ENCODE peak calls at places on chromosomes 2 and 18, in six cellular contexts. One of them, this sample, is unnamed.

GRCh38 chr18:75818336-75818735 is 390.8 kb upstream of the SMIM21 start:
- DNase-seq in omental fat pad: no peak
- DNase-seq in foreskin fibroblast: no peak
- DNase-seq in RWPE1: no peak
- DNase-seq in GM20000: no peak
- DNase-seq in astrocyte: no peak
- DNase-seq in this sample: no peak

GRCh38 chr2:201642086-201642578 is 1.2 kb downstream of the TMEM237 start:
- DNase-seq in omental fat pad: no peak
- DNase-seq in foreskin fibroblast: no peak
- DNase-seq in RWPE1: no peak
- DNase-seq in GM20000: no peak
- DNase-seq in astrocyte: no peak
- DNase-seq in this sample: no peak

GRCh38 chr2:25960920-25961319 is 21.4 kb downstream of the KIF3C start:
- DNase-seq in omental fat pad: no peak
- DNase-seq in foreskin fibroblast: peak
- DNase-seq in RWPE1: peak
- DNase-seq in GM20000: no peak
- DNase-seq in astrocyte: no peak
- DNase-seq in this sample: no peak

GRCh38 chr2:169983506-169983905 is 156.3 kb downstream of the UBR3 start:
- DNase-seq in omental fat pad: no peak
- DNase-seq in foreskin fibroblast: no peak
- DNase-seq in RWPE1: no peak
- DNase-seq in GM20000: no peak
- DNase-seq in astrocyte: no peak
- DNase-seq in this sample: no peak

GRCh38 chr2:139177041-139177440 is 396.9 kb upstream of the NXPH2 start:
- DNase-seq in omental fat pad: no peak
- DNase-seq in foreskin fibroblast: no peak
- DNase-seq in RWPE1: no peak
- DNase-seq in GM20000: no peak
- DNase-seq in astrocyte: no peak
- DNase-seq in this sample: no peak

GRCh38 chr2:177265386-177265690 is 811 bp upstream of the NFE2L2 start:
- DNase-seq in omental fat pad: no peak
- DNase-seq in foreskin fibroblast: peak
- DNase-seq in RWPE1: no peak
- DNase-seq in GM20000: no peak
- DNase-seq in astrocyte: no peak
- DNase-seq in this sample: no peak

GRCh38 chr2:138042311-138042710 is 78.0 kb downstream of the HNMT start:
- DNase-seq in omental fat pad: no peak
- DNase-seq in foreskin fibroblast: no peak
- DNase-seq in RWPE1: no peak
- DNase-seq in GM20000: no peak
- DNase-seq in astrocyte: no peak
- DNase-seq in this sample: no peak

GRCh38 chr18:79657342-79657996 is 22.1 kb upstream of the CTDP1 start:
- DNase-seq in omental fat pad: no peak
- DNase-seq in foreskin fibroblast: no peak
- DNase-seq in RWPE1: no peak
- DNase-seq in GM20000: no peak
- DNase-seq in astrocyte: no peak
- DNase-seq in this sample: peak

GRCh38 chr2:218854860-218855259 is 4.7 kb upstream of the WNT6 start:
- DNase-seq in omental fat pad: no peak
- DNase-seq in foreskin fibroblast: no peak
- DNase-seq in RWPE1: no peak
- DNase-seq in GM20000: no peak
- DNase-seq in astrocyte: no peak
- DNase-seq in this sample: no peak

GRCh38 chr2:157229572-157229971 is 27.9 kb upstream of the GALNT5 start:
- DNase-seq in omental fat pad: no peak
- DNase-seq in foreskin fibroblast: peak
- DNase-seq in RWPE1: no peak
- DNase-seq in GM20000: no peak
- DNase-seq in astrocyte: peak
- DNase-seq in this sample: no peak

GRCh38 chr2:231398585-231398984 is 3.1 kb downstream of the B3GNT7 start:
- DNase-seq in omental fat pad: no peak
- DNase-seq in foreskin fibroblast: no peak
- DNase-seq in RWPE1: no peak
- DNase-seq in GM20000: no peak
- DNase-seq in astrocyte: no peak
- DNase-seq in this sample: no peak

GRCh38 chr2:202135111-202135874 is 62.2 kb downstream of the KIAA2012 start:
- DNase-seq in omental fat pad: peak
- DNase-seq in foreskin fibroblast: peak
- DNase-seq in RWPE1: no peak
- DNase-seq in GM20000: no peak
- DNase-seq in astrocyte: peak
- DNase-seq in this sample: no peak

GRCh38 chr2:45652090-45653050 is 895 bp downstream of the PRKCE start:
- DNase-seq in omental fat pad: no peak
- DNase-seq in foreskin fibroblast: peak
- DNase-seq in RWPE1: no peak
- DNase-seq in GM20000: no peak
- DNase-seq in astrocyte: peak
- DNase-seq in this sample: peak

GRCh38 chr2:168350380-168350779 is 103.0 kb upstream of the STK39 start:
- DNase-seq in omental fat pad: no peak
- DNase-seq in foreskin fibroblast: no peak
- DNase-seq in RWPE1: no peak
- DNase-seq in GM20000: no peak
- DNase-seq in astrocyte: no peak
- DNase-seq in this sample: no peak

GRCh38 chr18:47285456-47285855 is 34.0 kb upstream of the SKOR2 start:
- DNase-seq in omental fat pad: no peak
- DNase-seq in foreskin fibroblast: no peak
- DNase-seq in RWPE1: no peak
- DNase-seq in GM20000: no peak
- DNase-seq in astrocyte: no peak
- DNase-seq in this sample: no peak

GRCh38 chr2:230658877-230659652 is 53.6 kb upstream of the CAB39 start:
- DNase-seq in omental fat pad: no peak
- DNase-seq in foreskin fibroblast: no peak
- DNase-seq in RWPE1: no peak
- DNase-seq in GM20000: peak
- DNase-seq in astrocyte: no peak
- DNase-seq in this sample: no peak

GRCh38 chr2:30915485-30915884 is 108.2 kb upstream of the CAPN13 start:
- DNase-seq in omental fat pad: no peak
- DNase-seq in foreskin fibroblast: no peak
- DNase-seq in RWPE1: no peak
- DNase-seq in GM20000: no peak
- DNase-seq in astrocyte: no peak
- DNase-seq in this sample: peak

GRCh38 chr2:6896930-6897759 is 19.6 kb downstream of the RSAD2 start:
- DNase-seq in omental fat pad: no peak
- DNase-seq in foreskin fibroblast: peak
- DNase-seq in RWPE1: no peak
- DNase-seq in GM20000: no peak
- DNase-seq in astrocyte: peak
- DNase-seq in this sample: no peak

GRCh38 chr2:42784204-42784880 is 8.0 kb downstream of the HAAO start:
- DNase-seq in omental fat pad: no peak
- DNase-seq in foreskin fibroblast: no peak
- DNase-seq in RWPE1: no peak
- DNase-seq in GM20000: no peak
- DNase-seq in astrocyte: no peak
- DNase-seq in this sample: no peak

GRCh38 chr2:222714361-222715256 is 43.2 kb downstream of the MOGAT1 start:
- DNase-seq in omental fat pad: no peak
- DNase-seq in foreskin fibroblast: no peak
- DNase-seq in RWPE1: no peak
- DNase-seq in GM20000: no peak
- DNase-seq in astrocyte: peak
- DNase-seq in this sample: no peak

GRCh38 chr2:120431386-120432292 is 85.7 kb downstream of the INHBB start:
- DNase-seq in omental fat pad: no peak
- DNase-seq in foreskin fibroblast: no peak
- DNase-seq in RWPE1: no peak
- DNase-seq in GM20000: no peak
- DNase-seq in astrocyte: no peak
- DNase-seq in this sample: no peak

GRCh38 chr2:220228310-220229006 is 601.0 kb downstream of the SLC4A3 start:
- DNase-seq in omental fat pad: no peak
- DNase-seq in foreskin fibroblast: peak
- DNase-seq in RWPE1: peak
- DNase-seq in GM20000: no peak
- DNase-seq in astrocyte: peak
- DNase-seq in this sample: no peak

GRCh38 chr2:207408086-207408794 is 121.5 kb upstream of the CREB1 start:
- DNase-seq in omental fat pad: no peak
- DNase-seq in foreskin fibroblast: peak
- DNase-seq in RWPE1: peak
- DNase-seq in GM20000: no peak
- DNase-seq in astrocyte: no peak
- DNase-seq in this sample: no peak

GRCh38 chr2:102975996-102976636 is 214.3 kb downstream of the TMEM182 start:
- DNase-seq in omental fat pad: no peak
- DNase-seq in foreskin fibroblast: no peak
- DNase-seq in RWPE1: peak
- DNase-seq in GM20000: peak
- DNase-seq in astrocyte: peak
- DNase-seq in this sample: peak
- TF ChIP-seq CTCF in omental fat pad: no peak
- TF ChIP-seq CTCF in foreskin fibroblast: no peak
- TF ChIP-seq CTCF in RWPE1: peak
- TF ChIP-seq CTCF in GM20000: no peak
- TF ChIP-seq CTCF in astrocyte: peak
- TF ChIP-seq CTCF in this sample: peak

GRCh38 chr2:172674034-172674967 is 61.3 kb upstream of the RAPGEF4 start:
- DNase-seq in omental fat pad: no peak
- DNase-seq in foreskin fibroblast: no peak
- DNase-seq in RWPE1: no peak
- DNase-seq in GM20000: peak
- DNase-seq in astrocyte: no peak
- DNase-seq in this sample: peak
- TF ChIP-seq CTCF in omental fat pad: no peak
- TF ChIP-seq CTCF in foreskin fibroblast: peak
- TF ChIP-seq CTCF in RWPE1: no peak
- TF ChIP-seq CTCF in GM20000: peak
- TF ChIP-seq CTCF in astrocyte: peak
- TF ChIP-seq CTCF in this sample: peak

DNA sequence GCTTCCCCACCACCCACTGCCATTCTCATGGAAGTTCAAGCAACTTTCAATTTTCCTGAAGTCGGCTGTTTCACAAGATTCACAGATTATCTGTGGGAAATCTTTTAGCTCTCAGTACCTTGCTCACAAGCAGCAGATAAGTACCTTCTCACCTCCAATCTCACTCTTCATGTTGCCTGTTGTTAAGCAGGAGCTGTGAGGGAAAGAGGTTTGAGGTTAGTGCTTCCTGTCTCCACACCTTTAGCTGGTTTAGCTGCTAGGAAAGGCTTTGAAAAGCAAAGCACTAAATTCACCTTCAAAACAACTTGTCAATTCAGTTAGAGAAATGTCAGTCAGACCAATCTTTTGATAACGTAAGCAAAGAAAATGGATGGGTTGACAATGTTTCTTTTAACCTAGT is 13.6 kb downstream of the CD28 start:
- DNase-seq in omental fat pad: no peak
- DNase-seq in foreskin fibroblast: no peak
- DNase-seq in RWPE1: no peak
- DNase-seq in GM20000: no peak
- DNase-seq in astrocyte: no peak
- DNase-seq in this sample: no peak
- TF ChIP-seq CTCF in omental fat pad: no peak
- TF ChIP-seq CTCF in foreskin fibroblast: no peak
- TF ChIP-seq CTCF in RWPE1: no peak
- TF ChIP-seq CTCF in GM20000: no peak
- TF ChIP-seq CTCF in astrocyte: no peak
- TF ChIP-seq CTCF in this sample: no peak

DNA sequence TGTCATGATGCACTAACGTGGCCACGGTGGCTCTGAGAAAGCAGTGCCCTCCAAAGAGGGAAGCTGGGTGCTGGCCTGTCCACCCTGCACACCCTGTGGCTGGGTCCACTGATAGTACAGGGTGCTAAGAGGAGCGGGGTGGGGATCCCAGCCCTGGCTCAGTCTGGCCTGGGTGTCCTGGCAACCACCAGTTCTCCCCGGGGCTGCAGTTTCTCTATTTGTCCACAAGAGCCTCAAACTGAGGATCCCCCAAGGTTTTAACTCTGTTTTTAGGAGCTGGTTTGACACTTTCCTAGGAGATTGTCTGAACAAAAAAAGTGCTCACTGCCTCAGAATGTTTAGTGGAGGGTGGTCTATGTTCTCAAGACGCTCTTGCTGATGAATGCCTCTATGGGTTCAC is 29.0 kb downstream of the EDAR start:
- DNase-seq in omental fat pad: no peak
- DNase-seq in foreskin fibroblast: no peak
- DNase-seq in RWPE1: no peak
- DNase-seq in GM20000: no peak
- DNase-seq in astrocyte: no peak
- DNase-seq in this sample: no peak
- TF ChIP-seq CTCF in omental fat pad: no peak
- TF ChIP-seq CTCF in foreskin fibroblast: peak
- TF ChIP-seq CTCF in RWPE1: no peak
- TF ChIP-seq CTCF in GM20000: no peak
- TF ChIP-seq CTCF in astrocyte: peak
- TF ChIP-seq CTCF in this sample: peak

DNA sequence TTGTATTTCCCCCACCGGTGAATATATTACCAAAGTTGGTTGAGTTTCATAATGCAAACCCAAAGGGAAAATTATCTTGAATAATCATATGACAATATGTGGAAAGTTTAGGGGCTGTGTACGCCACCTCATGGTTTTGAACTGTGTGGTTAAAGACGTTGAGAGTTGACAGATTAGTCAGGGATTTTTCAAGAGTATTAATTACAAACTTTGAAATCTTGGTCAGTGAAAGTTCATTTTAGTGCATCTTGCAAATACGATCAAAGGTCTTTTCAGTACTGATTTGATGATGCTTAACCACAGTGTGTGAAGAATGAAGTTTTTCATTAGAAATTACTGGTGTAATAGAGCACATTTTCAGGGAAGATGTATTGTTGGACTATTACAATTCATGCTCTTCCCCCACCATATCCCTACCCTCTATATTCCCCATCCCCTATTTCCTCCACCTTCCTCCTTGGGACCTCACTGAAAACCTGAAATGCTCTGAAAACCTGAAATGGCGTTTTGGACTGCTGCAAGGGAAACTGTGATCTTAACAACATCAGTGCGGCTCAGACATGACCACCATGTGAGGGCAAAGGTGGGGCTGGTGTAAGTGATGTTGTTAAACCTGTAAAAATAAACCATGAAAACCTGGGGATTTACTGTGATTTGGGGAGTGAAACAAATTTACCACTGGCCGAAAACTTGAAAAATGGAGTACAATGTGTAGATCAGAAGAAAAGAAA is 4.5 kb upstream of the BCL2L11 start:
- DNase-seq in omental fat pad: no peak
- DNase-seq in foreskin fibroblast: no peak
- DNase-seq in RWPE1: no peak
- DNase-seq in GM20000: peak
- DNase-seq in astrocyte: no peak
- DNase-seq in this sample: no peak
- TF ChIP-seq CTCF in omental fat pad: no peak
- TF ChIP-seq CTCF in foreskin fibroblast: no peak
- TF ChIP-seq CTCF in RWPE1: no peak
- TF ChIP-seq CTCF in GM20000: no peak
- TF ChIP-seq CTCF in astrocyte: no peak
- TF ChIP-seq CTCF in this sample: no peak

This sample was measured in neural progenitor cell.